ENCODE peak calls at places on chromosomes 4 and X, in six cellular contexts. S is substantia nigra; M is activated CD4-positive, alpha-beta T cell treated with anti-CD3 and anti-CD28 coated beads, Interleukin-2, amount 10 ng/mL, durations not matched to agents 7 days and 5 days; W is GM04504; I is NCI-H446; Y is NCI-H510A treated with DMSO at 0.1 percent for 48 hours. L is an unnamed sample.
A peak's percentile ranks its signal among the peaks of the same experiment; 100 is the strongest.

GRCh38 chr4:5554376-5554775 is 154.0 kb downstream of the EVC2 start:
- DNase-seq in S (no peak), M (no peak), W (no peak), I (no peak), Y (no peak), L (no peak)

GRCh38 chr4:40003986-40004385 is 26.3 kb upstream of the PDS5A start:
- DNase-seq in S (no peak), M (no peak), W (no peak), I (no peak), Y (no peak), L (no peak)

GRCh38 chr4:88779431-88779830 is 81.8 kb upstream of the NAP1L5 start:
- DNase-seq in S (no peak), M (no peak), W (no peak), I (no peak), Y (no peak), L (no peak)

GRCh38 chr4:2417196-2417764 is 1.2 kb downstream of the ZFYVE28 start:
- DNase-seq in S (no peak), M (no peak), W (no peak), I (no peak), Y (no peak), L (no peak)

GRCh38 chrX:75278991-75279390 is 5.1 kb downstream of the UPRT start:
- DNase-seq in S (no peak), M (no peak), W (no peak), I (no peak), Y (no peak), L (no peak)

GRCh38 chr4:75908555-75908954 is 6.3 kb upstream of the PPEF2 start:
- DNase-seq in S (no peak), M (no peak), W (no peak), I (no peak), Y (no peak), L (no peak)

GRCh38 chrX:10010686-10011085 is 43.5 kb downstream of the CLDN34 start:
- DNase-seq in S (no peak), M (no peak), W (no peak), I (no peak), Y (no peak), L (no peak)

GRCh38 chr4:31458813-31459212 is 738.6 kb downstream of the PCDH7 start:
- DNase-seq in S (no peak), M (no peak), W (peak; percentile 29), I (no peak), Y (no peak), L (no peak)

GRCh38 chrX:120262781-120263719 is 12.4 kb downstream of the ZBTB33 start:
- DNase-seq in S (no peak), M (no peak), W (no peak), I (no peak), Y (no peak), L (no peak)

GRCh38 chrX:103431316-103431715 is 55.0 kb downstream of the BEX3 start:
- DNase-seq in S (no peak), M (no peak), W (no peak), I (no peak), Y (no peak), L (no peak)

GRCh38 chrX:7378406-7378805 is 230.5 kb upstream of the PUDP start:
- DNase-seq in S (no peak), M (no peak), W (no peak), I (no peak), Y (no peak), L (no peak)

GRCh38 chrX:118226060-118226428 is 109.4 kb upstream of the KLHL13 start:
- DNase-seq in S (no peak), M (no peak), W (no peak), I (peak; percentile 25), Y (peak; percentile 44), L (no peak)

GRCh38 chrX:45322382-45322781 is 121.7 kb upstream of the DIPK2B start:
- DNase-seq in S (no peak), M (peak; percentile 5), W (peak; percentile 74), I (no peak), Y (no peak), L (no peak)

GRCh38 chr4:124948976-124949597 is 236.6 kb upstream of the ANKRD50 start:
- DNase-seq in S (no peak), M (no peak), W (no peak), I (no peak), Y (no peak), L (no peak)

GRCh38 chr4:96354036-96354712 is 514.3 kb downstream of the PDHA2 start:
- DNase-seq in S (no peak), M (no peak), W (no peak), I (no peak), Y (no peak), L (no peak)

GRCh38 chrX:71671043-71671829 is 3.9 kb downstream of the LOC101059915 start:
- DNase-seq in S (no peak), M (no peak), W (no peak), I (no peak), Y (no peak), L (no peak)

GRCh38 chr4:70721747-70722146 is at the start of gene RUFY3:
- DNase-seq in S (peak; percentile 11), M (no peak), W (peak; percentile 89), I (peak; percentile 75), Y (peak; percentile 98), L (no peak)

GRCh38 chrX:45435481-45435880 is 234.8 kb upstream of the DIPK2B start:
- DNase-seq in S (no peak), M (no peak), W (no peak), I (no peak), Y (no peak), L (no peak)

GRCh38 chr4:110503588-110504435 is 27.9 kb downstream of the ENPEP start:
- DNase-seq in S (no peak), M (no peak), W (no peak), I (no peak), Y (no peak), L (no peak)

GRCh38 chr4:120694973-120695372 is 227.6 kb downstream of the PRDM5 start:
- DNase-seq in S (no peak), M (no peak), W (peak; percentile 25), I (no peak), Y (no peak), L (no peak)

GRCh38 chrX:115652221-115652620 is 91.2 kb downstream of the PLS3 start:
- DNase-seq in S (no peak), M (no peak), W (no peak), I (no peak), Y (no peak), L (no peak)

GRCh38 chr4:93072292-93072691 is 756.3 kb upstream of the ATOH1 start:
- DNase-seq in S (no peak), M (no peak), W (no peak), I (no peak), Y (peak; percentile 46), L (no peak)

GRCh38 chr4:76011700-76012387 is 4.5 kb upstream of the CXCL9 start:
- DNase-seq in S (no peak), M (no peak), W (peak; percentile 58), I (no peak), Y (no peak), L (no peak)

GRCh38 chr4:30821891-30822612 is 101.9 kb downstream of the PCDH7 start:
- DNase-seq in S (no peak), M (no peak), W (no peak), I (no peak), Y (peak; percentile 1), L (no peak)

GRCh38 chr4:54268151-54268550 is 39.1 kb downstream of the PDGFRA start:
- DNase-seq in S (no peak), M (no peak), W (no peak), I (no peak), Y (no peak), L (no peak)